ENCODE peak calls at places on chromosomes 12 and 14, in six cellular contexts. Y, R, O, W, F and E are unnamed samples.

GRCh38 chr12:116304621-116305020 is 27.1 kb upstream of the MED13L start:
- DNase-seq in O (no peak), F (no peak), W (no peak), Y (no peak), R (no peak), E (no peak)

GRCh38 chr14:26286066-26286791 is 311.6 kb downstream of the NOVA1 start:
- DNase-seq in Y (no peak), F (no peak), R (no peak), O (no peak), W (no peak), E (no peak)

GRCh38 chr14:32197919-32198318 is 3.9 kb upstream of the RNU6-7 start:
- DNase-seq in R (no peak), F (no peak), Y (no peak), W (no peak), O (no peak), E (no peak)

GRCh38 chr14:76937181-76938091 is 91.1 kb downstream of the IRF2BPL start:
- DNase-seq in F (no peak), R (peak), Y (peak), O (peak), W (peak), E (no peak)

GRCh38 chr12:76119887-76120286 is 35.4 kb upstream of the NAP1L1 start:
- DNase-seq in O (no peak), R (no peak), F (no peak), W (no peak), Y (no peak), E (no peak)

GRCh38 chr14:59895721-59896120 is 24.2 kb upstream of the LRRC9 start:
- DNase-seq in R (no peak), O (no peak), F (no peak), Y (no peak), W (no peak), E (no peak)

GRCh38 chr12:120658286-120659150 is 18.1 kb downstream of the CABP1 start:
- DNase-seq in O (no peak), R (no peak), F (no peak), W (no peak), Y (no peak), E (no peak)

GRCh38 chr14:69631509-69631908 is 20.1 kb downstream of the SUSD6 start:
- DNase-seq in F (no peak), R (no peak), O (no peak), Y (no peak), W (no peak), E (no peak)

GRCh38 chr14:36820111-36820709 is 158.6 kb downstream of the PAX9 start:
- DNase-seq in Y (no peak), F (no peak), W (no peak), O (no peak), R (no peak), E (no peak)

GRCh38 chr12:26523708-26524150 is 309.3 kb downstream of the ITPR2 start:
- DNase-seq in F (peak), R (peak), W (peak), O (peak), Y (peak), E (peak)

GRCh38 chr12:56271031-56271430 is 4.3 kb downstream of the COQ10A start:
- DNase-seq in R (no peak), O (peak), W (peak), F (no peak), Y (no peak), E (no peak)
- TF ChIP-seq POLR2A in R (no peak), O (peak), W (no peak), F (no peak), Y (no peak), E (no peak)

DNA sequence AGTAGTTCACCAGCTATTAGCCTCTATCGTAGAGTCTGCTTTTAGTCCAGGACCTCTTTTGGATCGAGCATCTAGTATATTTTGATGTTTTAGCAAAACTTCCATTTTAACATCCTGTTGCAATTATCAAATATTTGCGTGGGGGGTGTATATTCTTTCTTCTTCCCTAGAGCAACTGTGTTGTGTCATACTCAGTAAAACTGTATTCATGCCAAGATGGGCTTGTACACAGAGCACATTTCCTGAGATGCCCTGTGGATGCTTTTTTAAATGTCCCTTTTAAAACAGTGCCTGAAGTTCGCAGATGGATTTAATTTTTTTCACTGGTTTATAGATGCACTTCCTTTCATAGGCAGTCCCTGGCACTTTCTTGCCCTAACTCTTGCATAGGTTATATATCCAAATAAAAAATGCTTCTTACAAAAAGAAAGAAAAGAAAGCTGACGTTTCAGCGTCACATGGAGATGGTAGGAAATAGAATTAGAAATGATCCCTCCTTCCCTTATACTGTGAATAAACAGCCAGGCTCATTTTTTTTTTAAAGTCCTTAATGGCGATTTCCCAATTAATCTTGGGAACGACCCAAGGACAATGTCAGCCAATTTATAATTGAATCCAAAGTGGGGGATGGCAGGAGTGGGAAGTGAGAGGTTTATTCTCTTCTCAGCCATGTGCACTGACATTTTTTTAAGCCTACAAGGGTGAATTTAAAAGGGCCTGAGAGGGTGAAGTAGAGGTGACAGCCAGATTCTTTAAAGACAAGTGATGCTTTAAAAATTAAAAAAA is 247.0 kb downstream of the SLC41A2 start:
- DNase-seq in R (no peak), Y (no peak), O (no peak), W (no peak), F (no peak), E (no peak)
- H3K4me3 ChIP-seq in R (no peak), Y (no peak), O (no peak), W (no peak), F (no peak), E (no peak)

GRCh38 chr12:4584896-4585295 is 22.9 kb downstream of the DYRK4 start:
- DNase-seq in O (no peak), W (no peak), F (no peak), R (no peak), Y (no peak), E (peak)

GRCh38 chr12:4584281-4584680 is 22.3 kb downstream of the DYRK4 start:
- DNase-seq in F (no peak), O (no peak), R (no peak), Y (no peak), W (no peak), E (peak)

GRCh38 chr12:4580165-4580773 is 18.3 kb downstream of the DYRK4 start:
- DNase-seq in F (no peak), O (no peak), R (no peak), W (no peak), Y (no peak), E (peak)

GRCh38 chr12:4579305-4580097 is 17.5 kb downstream of the DYRK4 start:
- DNase-seq in F (no peak), O (no peak), R (peak), Y (peak), W (no peak), E (peak)
- TF ChIP-seq CTCF in F (no peak), O (no peak), R (no peak), Y (peak), W (no peak), E (no peak)

GRCh38 chr12:52050116-52050770 is 999 bp upstream of the NR4A1 start:
- DNase-seq in F (no peak), O (no peak), W (no peak), R (peak), Y (no peak), E (no peak)

GRCh38 chr12:52053570-52054209 is 2.4 kb downstream of the NR4A1 start:
- DNase-seq in Y (peak), O (peak), F (peak), W (peak), R (peak), E (no peak)

GRCh38 chr12:52054231-52054837 is 3.1 kb downstream of the NR4A1 start:
- DNase-seq in O (peak), F (no peak), R (peak), W (peak), Y (peak), E (no peak)

GRCh38 chr12:52050771-52051541 is at the start of gene NR4A1:
- DNase-seq in W (peak), R (peak), O (peak), F (peak), Y (peak), E (peak)

GRCh38 chr12:52052471-52053186 is 1.4 kb downstream of the NR4A1 start:
- DNase-seq in O (no peak), R (peak), F (no peak), Y (peak), W (peak), E (no peak)
- TF ChIP-seq POLR2A in O (no peak), R (peak), F (peak), Y (peak), W (no peak), E (peak)

GRCh38 chr12:104596128-104596799 is 139.5 kb downstream of the CHST11 start:
- DNase-seq in O (peak), Y (peak), W (peak), F (no peak), R (peak), E (no peak)
- H3K4me3 ChIP-seq in O (no peak), Y (no peak), W (no peak), F (no peak), R (no peak), E (no peak)

GRCh38 chr12:97524812-97525211 is 62.2 kb downstream of the RMST start:
- DNase-seq in W (no peak), O (no peak), F (no peak), Y (no peak), R (no peak), E (no peak)
- TF ChIP-seq CTCF in W (no peak), O (no peak), F (no peak), Y (no peak), R (no peak), E (no peak)

GRCh38 chr14:25094171-25094907 is 44.4 kb upstream of the STXBP6 start:
- DNase-seq in O (no peak), R (no peak), Y (no peak), F (no peak), W (no peak), E (no peak)
- TF ChIP-seq POLR2A in O (no peak), R (no peak), Y (no peak), F (no peak), W (no peak), E (no peak)

GRCh38 chr14:21525571-21525970 is 575 bp downstream of the SALL2 start:
- DNase-seq in F (no peak), R (peak), Y (no peak), O (no peak), W (no peak), E (no peak)

GRCh38 chr14:21520718-21521117 is 5.4 kb downstream of the SALL2 start:
- DNase-seq in Y (no peak), O (no peak), F (no peak), W (no peak), R (no peak), E (no peak)

GRCh38 chr14:21524575-21525518 is 1.3 kb downstream of the SALL2 start:
- DNase-seq in O (no peak), W (no peak), R (no peak), F (no peak), Y (no peak), E (no peak)

GRCh38 chr14:21521526-21521925 is 4.6 kb downstream of the SALL2 start:
- DNase-seq in Y (no peak), W (no peak), F (no peak), O (no peak), R (no peak), E (no peak)

DNA sequence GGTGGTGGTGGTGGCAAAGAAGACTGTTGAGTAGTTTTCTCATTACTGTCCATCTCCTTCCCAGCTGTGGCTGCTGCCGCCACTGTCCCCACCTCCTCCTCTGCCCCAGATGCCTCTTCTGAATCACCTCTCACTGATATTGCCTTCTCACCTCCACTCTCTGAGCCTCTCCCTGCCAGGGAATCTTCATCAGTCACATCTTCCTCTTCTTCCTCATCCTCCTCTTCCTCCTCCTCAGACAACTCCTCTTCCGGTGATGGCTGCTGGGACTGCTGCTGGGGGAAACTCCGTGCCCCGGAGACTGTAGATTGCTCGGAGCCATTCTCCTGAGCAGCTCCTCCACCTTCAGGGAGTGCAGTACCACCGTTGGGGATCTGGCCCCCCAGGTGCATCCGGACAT is 2.9 kb downstream of the SALL2 start:
- DNase-seq in R (no peak), Y (no peak), F (no peak), O (no peak), W (no peak), E (no peak)
- H3K4me3 ChIP-seq in R (no peak), Y (no peak), F (no peak), O (no peak), W (no peak), E (no peak)